ENCODE peak calls at places on chromosomes 2 and 18, in nine cellular contexts. C, K, L, H, P, W, U, N and X are unnamed samples.

GRCh38 chr18:7452331-7452730 is 114.8 kb upstream of the PTPRM start:
- DNase-seq in H (peak), N (no peak), W (peak), P (no peak), U (peak), L (peak), K (no peak), C (peak), X (peak)

GRCh38 chr18:50080932-50081560 is 113.9 kb downstream of the MYO5B start:
- DNase-seq in U (no peak), H (no peak), N (peak), C (no peak), W (no peak), L (peak), K (no peak), P (no peak), X (no peak)

GRCh38 chr2:127085260-127085666 is 21.7 kb downstream of the BIN1 start:
- DNase-seq in P (no peak), L (no peak), U (no peak), C (no peak), N (peak), H (no peak), K (no peak), W (peak), X (peak)

GRCh38 chr2:182435754-182436153 is 8.9 kb upstream of the PDE1A start:
- DNase-seq in H (no peak), P (no peak), U (no peak), K (no peak), L (no peak), C (no peak), W (no peak), N (peak), X (no peak)

GRCh38 chr2:181857471-181857870 is 34.1 kb upstream of the ITPRID2 start:
- DNase-seq in C (no peak), K (no peak), N (peak), W (no peak), U (no peak), P (no peak), L (no peak), H (no peak), X (no peak)

GRCh38 chr2:200159829-200160781 is 146.4 kb upstream of the SPATS2L start:
- DNase-seq in N (peak), H (no peak), U (peak), K (no peak), W (no peak), P (no peak), L (no peak), C (no peak), X (no peak)

GRCh38 chr2:172704072-172704936 is 31.3 kb upstream of the RAPGEF4 start:
- DNase-seq in W (peak), U (no peak), P (no peak), C (no peak), K (no peak), N (no peak), H (no peak), L (peak), X (no peak)

GRCh38 chr18:8561123-8561905 is 47.9 kb upstream of the RAB12 start:
- DNase-seq in L (no peak), C (no peak), P (no peak), K (no peak), U (no peak), H (no peak), N (no peak), W (no peak), X (no peak)

GRCh38 chr2:230520875-230521155 is 104.8 kb downstream of the SP100 start:
- DNase-seq in N (peak), P (no peak), U (no peak), C (no peak), K (no peak), H (no peak), L (no peak), W (no peak), X (no peak)

GRCh38 chr2:31038385-31038784 is 99.9 kb downstream of the GALNT14 start:
- DNase-seq in U (peak), P (no peak), H (no peak), N (no peak), C (no peak), K (no peak), L (peak), W (no peak), X (peak)

GRCh38 chr2:137185378-137186078 is 420.2 kb downstream of the THSD7B start:
- DNase-seq in K (no peak), P (peak), W (no peak), H (no peak), C (no peak), N (peak), U (no peak), L (no peak), X (no peak)

GRCh38 chr2:3488768-3489448 is 30.4 kb downstream of the ADI1 start:
- DNase-seq in C (no peak), N (no peak), W (no peak), K (no peak), P (no peak), U (no peak), L (peak), H (peak), X (no peak)

GRCh38 chr18:76973512-76974302 is 151.3 kb downstream of the ZNF236 start:
- DNase-seq in C (no peak), P (no peak), H (no peak), U (no peak), N (no peak), L (no peak), W (no peak), K (no peak), X (no peak)

GRCh38 chr2:175840261-175840660 is 161.8 kb downstream of the LNPK start:
- DNase-seq in P (no peak), K (no peak), W (no peak), U (no peak), L (no peak), H (no peak), N (no peak), C (no peak), X (no peak)

GRCh38 chr2:176636376-176636775 is 367.1 kb downstream of the MTX2 start:
- DNase-seq in L (no peak), H (no peak), K (no peak), C (no peak), P (no peak), N (no peak), W (no peak), U (no peak), X (no peak)

GRCh38 chr2:79630060-79630459 is 117.2 kb downstream of the CTNNA2 start:
- DNase-seq in N (peak), C (no peak), H (no peak), W (no peak), L (peak), U (no peak), K (no peak), P (no peak), X (no peak)

GRCh38 chr2:17375262-17375661 is 143.0 kb downstream of the RAD51AP2 start:
- DNase-seq in P (no peak), N (peak), K (no peak), L (no peak), H (no peak), W (no peak), U (no peak), C (no peak), X (no peak)

GRCh38 chr2:33084433-33084832 is 137.7 kb downstream of the LTBP1 start:
- DNase-seq in C (no peak), N (no peak), H (no peak), P (no peak), L (no peak), U (no peak), K (no peak), W (no peak), X (no peak)

GRCh38 chr2:25341753-25342371 is at the start of gene DNMT3A:
- DNase-seq in L (peak), W (peak), H (peak), K (peak), U (peak), C (peak), P (peak), N (peak), X (peak)

GRCh38 chr2:128284037-128284441 is 34.6 kb downstream of the HS6ST1 start:
- DNase-seq in N (no peak), W (no peak), U (no peak), H (no peak), K (no peak), L (no peak), C (peak), P (no peak), X (no peak)

GRCh38 chr2:230904856-230905447 is 20.1 kb downstream of the GPR55 start:
- DNase-seq in U (no peak), C (no peak), W (no peak), N (no peak), K (peak), P (no peak), L (no peak), H (peak), X (no peak)

GRCh38 chr2:31980674-31981356 is 30.0 kb downstream of the MEMO1 start:
- DNase-seq in H (no peak), N (peak), U (no peak), C (no peak), K (no peak), L (no peak), W (peak), P (no peak), X (no peak)

GRCh38 chr2:7083580-7084509 is 166.6 kb downstream of the RNF144A start:
- DNase-seq in P (peak), U (peak), W (no peak), L (peak), C (no peak), H (peak), N (peak), K (no peak), X (peak)

GRCh38 chr2:160609346-160609745 is 115.7 kb upstream of the RBMS1 start:
- DNase-seq in P (no peak), K (no peak), W (no peak), C (no peak), U (no peak), N (no peak), H (no peak), L (no peak), X (no peak)

GRCh38 chr18:36692909-36693308 is 135.9 kb downstream of the TPGS2 start:
- DNase-seq in P (no peak), N (peak), W (no peak), U (no peak), C (no peak), K (no peak), H (no peak), L (no peak), X (no peak)

GRCh38 chr2:30272761-30273573 is 41.6 kb downstream of the LBH start:
- DNase-seq in K (no peak), H (no peak), C (no peak), U (no peak), L (no peak), W (no peak), P (peak), N (peak), X (peak)

GRCh38 chr2:217959723-217960122 is 43.1 kb downstream of the TNS1 start:
- DNase-seq in P (no peak), U (no peak), L (peak), K (no peak), W (no peak), H (peak), C (peak), N (peak), X (no peak)

GRCh38 chr18:34639662-34640061 is 70.4 kb upstream of the DTNA start:
- DNase-seq in K (no peak), H (no peak), N (no peak), W (no peak), P (no peak), L (no peak), U (no peak), C (no peak), X (no peak)

GRCh38 chr2:53129851-53130250 is 637.8 kb upstream of the CHAC2 start:
- DNase-seq in K (no peak), H (no peak), U (no peak), P (peak), N (peak), C (no peak), L (no peak), W (no peak), X (no peak)

GRCh38 chr2:186068154-186068826 is 329.7 kb downstream of the FSIP2 start:
- DNase-seq in W (no peak), C (peak), P (peak), U (peak), N (peak), K (no peak), L (no peak), H (no peak), X (no peak)

GRCh38 chr18:76306685-76307292 is 188.3 kb downstream of the ZNF516 start:
- DNase-seq in U (no peak), P (no peak), K (no peak), C (no peak), W (no peak), H (no peak), L (peak), N (no peak), X (peak)

GRCh38 chr2:9918275-9918674 is 33.2 kb upstream of the GRHL1 start:
- DNase-seq in U (no peak), H (no peak), L (no peak), K (no peak), P (no peak), C (no peak), W (no peak), N (peak), X (no peak)

GRCh38 chr2:72153924-72154323 is 6.3 kb upstream of the CYP26B1 start:
- DNase-seq in L (peak), P (no peak), N (no peak), W (no peak), H (no peak), K (no peak), C (no peak), U (no peak), X (no peak)

GRCh38 chr2:15812187-15812830 is 128.0 kb upstream of the MYCN start:
- DNase-seq in U (peak), C (no peak), H (no peak), K (no peak), P (no peak), L (no peak), N (no peak), W (no peak), X (no peak)

GRCh38 chr18:3777719-3778118 is 327.7 kb downstream of the TGIF1 start:
- DNase-seq in W (no peak), H (no peak), C (no peak), K (no peak), L (no peak), N (no peak), P (no peak), U (no peak), X (no peak)
- TF ChIP-seq CTCF in W (no peak), H (no peak), C (no peak), K (no peak), L (no peak), N (no peak), P (no peak), U (no peak), X (no peak)

GRCh38 chr18:10230072-10230471 is 224.4 kb upstream of the APCDD1 start:
- DNase-seq in U (peak), L (peak), K (no peak), W (no peak), P (no peak), C (peak), H (no peak), N (peak), X (peak)
- TF ChIP-seq CTCF in U (peak), L (peak), K (no peak), W (no peak), P (no peak), C (peak), H (no peak), N (peak), X (no peak)

GRCh38 chr2:102449370-102449974 is 23.6 kb upstream of the SLC9A4 start:
- DNase-seq in W (peak), U (peak), C (peak), L (peak), N (peak), K (peak), H (peak), P (peak), X (peak)
- TF ChIP-seq CTCF in W (peak), U (peak), C (peak), L (peak), N (peak), K (peak), H (peak), P (peak), X (peak)

GRCh38 chr2:235793163-235793752 is 299.4 kb downstream of the AGAP1 start:
- DNase-seq in L (peak), U (no peak), W (no peak), N (no peak), H (no peak), P (no peak), C (no peak), K (no peak), X (peak)
- TF ChIP-seq CTCF in L (peak), U (peak), W (peak), N (peak), H (no peak), P (peak), C (no peak), K (no peak), X (no peak)

DNA sequence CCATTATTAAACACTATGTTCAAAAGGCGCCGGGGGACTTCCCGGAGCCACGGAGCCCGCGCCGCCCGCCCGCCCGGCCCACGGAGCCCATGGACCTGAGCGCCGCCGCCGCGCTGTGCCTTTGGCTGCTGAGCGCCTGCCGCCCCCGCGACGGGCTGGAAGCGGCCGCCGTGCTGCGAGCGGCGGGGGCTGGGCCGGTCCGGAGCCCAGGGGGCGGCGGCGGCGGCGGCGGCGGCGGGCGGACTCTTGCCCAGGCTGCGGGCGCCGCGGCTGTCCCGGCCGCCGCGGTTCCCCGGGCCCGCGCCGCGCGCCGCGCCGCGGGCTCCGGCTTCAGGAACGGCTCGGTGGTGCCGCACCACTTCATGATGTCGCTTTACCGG is 197 bp downstream of the GDF7 start:
- DNase-seq in L (no peak), P (no peak), K (no peak), C (no peak), U (no peak), H (no peak), N (no peak), W (no peak), X (peak)
- TF ChIP-seq CTCF in L (peak), P (no peak), K (no peak), C (no peak), U (no peak), H (no peak), N (no peak), W (no peak), X (no peak)

GRCh38 chr2:194819367-194819766 is 837.7 kb upstream of the SLC39A10 start:
- DNase-seq in L (no peak), U (no peak), P (no peak), H (no peak), K (no peak), W (no peak), C (no peak), N (no peak), X (no peak)
- TF ChIP-seq CTCF in L (peak), U (no peak), P (no peak), H (no peak), K (no peak), W (peak), C (no peak), N (no peak), X (no peak)